ENCODE peak calls at places on chromosomes 12 and 14, in nine cellular contexts. G is left ventricle myocardium inferior, J is heart left ventricle, X is GM12878, R is adrenal gland, K is SJSA1, E is ascending aorta, P is endodermal cell, S is esophagus squamous epithelium. Z is an unnamed sample. For H3K9me3, the result is how much of the 10 kb centered on the place peaks cover.

GRCh38 chr14:46381674-46382073 is 269.9 kb downstream of the RPL10L start:
- DNase-seq in R (no peak), P (no peak), E (no peak), X (no peak), J (no peak), S (no peak), G (no peak), K (no peak), Z (no peak)

GRCh38 chr14:84390010-84390409 is 1139.9 kb upstream of the FLRT2 start:
- DNase-seq in R (no peak), X (no peak), E (no peak), S (no peak), J (no peak), G (no peak), K (no peak), P (no peak), Z (peak)

GRCh38 chr12:77300815-77301214 is 235.4 kb upstream of the E2F7 start:
- DNase-seq in J (no peak), K (no peak), G (no peak), R (no peak), X (no peak), S (no peak), P (no peak), E (no peak), Z (no peak)

GRCh38 chr12:98425859-98426258 is 89.5 kb upstream of the TMPO start:
- DNase-seq in X (no peak), R (no peak), K (no peak), S (no peak), G (no peak), J (no peak), P (no peak), E (no peak), Z (no peak)

GRCh38 chr12:123660328-123660727 is 10.6 kb upstream of the TCTN2 start:
- DNase-seq in R (no peak), G (no peak), K (peak), S (no peak), J (no peak), X (no peak), E (no peak), P (no peak), Z (peak)

GRCh38 chr12:93978553-93978952 is 169.8 kb upstream of the PLXNC1 start:
- DNase-seq in G (no peak), E (no peak), X (no peak), R (peak), K (no peak), J (no peak), S (no peak), P (no peak), Z (no peak)

GRCh38 chr12:44972746-44973421 is 78.0 kb downstream of the DBX2 start:
- DNase-seq in J (no peak), K (no peak), S (no peak), E (no peak), P (peak), X (no peak), R (no peak), G (no peak), Z (no peak)

GRCh38 chr14:95038521-95039250 is 118.6 kb downstream of the DICER1 start:
- DNase-seq in X (no peak), K (no peak), P (no peak), G (no peak), S (no peak), J (no peak), E (no peak), R (no peak), Z (no peak)

GRCh38 chr12:12979151-12979550 is 20.9 kb downstream of the HEBP1 start:
- DNase-seq in G (no peak), X (no peak), R (no peak), J (no peak), P (no peak), S (no peak), K (peak), E (no peak), Z (no peak)

GRCh38 chr14:35515916-35516315 is 18.0 kb upstream of the INSM2 start:
- DNase-seq in K (no peak), S (no peak), J (no peak), E (no peak), R (no peak), G (no peak), P (no peak), X (no peak), Z (no peak)

GRCh38 chr12:88876867-88877266 is 296.6 kb upstream of the KITLG start:
- DNase-seq in J (no peak), X (no peak), K (no peak), E (no peak), S (no peak), G (no peak), P (no peak), R (no peak), Z (no peak)

GRCh38 chr12:103198499-103198898 is 241.0 kb downstream of the ASCL1 start:
- DNase-seq in G (no peak), S (no peak), E (no peak), X (no peak), K (no peak), R (no peak), J (no peak), P (peak), Z (no peak)

GRCh38 chr12:113097716-113098427 is 37.7 kb downstream of the RASAL1 start:
- DNase-seq in G (peak), E (no peak), J (no peak), P (peak), K (no peak), S (no peak), X (no peak), R (peak), Z (no peak)

GRCh38 chr14:68408680-68409079 is 384.2 kb downstream of the ZFP36L1 start:
- DNase-seq in P (no peak), G (no peak), S (no peak), R (no peak), K (no peak), E (no peak), J (no peak), X (no peak), Z (no peak)

GRCh38 chr14:64628940-64629403 is 75.3 kb upstream of the PLEKHG3 start:
- DNase-seq in X (no peak), P (peak), E (no peak), R (peak), K (peak), S (no peak), G (no peak), J (no peak), Z (peak)

GRCh38 chr14:67892466-67893120 is 73.0 kb downstream of the RAD51B start:
- DNase-seq in P (peak), X (no peak), S (no peak), R (no peak), K (no peak), G (no peak), J (no peak), E (no peak), Z (no peak)

GRCh38 chr14:41062826-41063225 is 543.9 kb upstream of the LRFN5 start:
- DNase-seq in P (no peak), J (no peak), K (no peak), G (no peak), X (no peak), S (no peak), R (no peak), E (no peak), Z (no peak)

GRCh38 chr14:104680056-104680805 is 9.2 kb upstream of the INF2 start:
- DNase-seq in P (peak), R (peak), J (peak), S (no peak), E (peak), X (no peak), G (peak), K (peak), Z (no peak)

GRCh38 chr12:5165296-5165970 is 121.8 kb downstream of the KCNA5 start:
- DNase-seq in X (no peak), E (no peak), S (no peak), G (no peak), K (no peak), P (no peak), R (no peak), J (no peak), Z (no peak)

GRCh38 chr12:29320295-29321090 is 60.5 kb downstream of the ERGIC2 start:
- DNase-seq in J (no peak), P (no peak), R (no peak), S (no peak), K (peak), G (no peak), X (no peak), E (no peak), Z (peak)

GRCh38 chr12:57154804-57155434 is 7.5 kb upstream of the LRP1-AS start:
- DNase-seq in R (no peak), K (no peak), S (no peak), X (no peak), J (no peak), G (no peak), E (no peak), P (no peak), Z (no peak)

GRCh38 chr12:57151741-57152407 is 4.5 kb upstream of the LRP1-AS start:
- DNase-seq in X (no peak), J (no peak), P (no peak), S (no peak), K (no peak), G (peak), E (no peak), R (no peak), Z (peak)

GRCh38 chr12:57152408-57153038 is 5.1 kb upstream of the LRP1-AS start:
- DNase-seq in S (no peak), E (peak), J (no peak), P (no peak), K (no peak), X (no peak), R (peak), G (no peak), Z (no peak)

GRCh38 chr12:57154076-57154475 is 6.7 kb upstream of the LRP1-AS start:
- DNase-seq in S (no peak), J (no peak), R (no peak), E (no peak), X (no peak), P (no peak), G (no peak), K (no peak), Z (no peak)

GRCh38 chr12:57153420-57153997 is 6.1 kb upstream of the LRP1-AS start:
- DNase-seq in R (no peak), S (no peak), P (no peak), E (no peak), X (no peak), J (no peak), G (no peak), K (no peak), Z (no peak)
- H3K27ac ChIP-seq in R (peak), S (peak), P (no peak), E (peak), X (no peak), J (peak), G (peak), K (no peak), Z (peak)

DNA sequence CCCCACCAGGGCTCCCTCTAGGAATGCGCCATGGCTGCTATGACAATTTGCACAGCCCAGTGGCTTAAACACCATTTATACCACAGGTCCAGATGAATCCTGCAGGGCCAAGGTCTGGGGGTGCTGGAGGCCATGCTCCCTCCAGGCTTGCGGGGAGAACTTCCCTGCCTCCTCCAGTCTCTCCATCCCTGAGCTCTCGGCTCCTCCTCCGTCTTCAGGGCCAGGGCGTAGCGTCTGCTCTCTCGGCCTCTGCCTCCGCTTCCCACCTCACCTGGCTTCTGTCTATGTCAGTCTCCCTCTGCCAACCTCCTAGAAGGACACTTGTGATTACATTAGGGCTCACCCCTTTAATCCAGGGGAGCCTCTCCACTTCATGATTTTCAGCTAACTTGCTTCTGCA is 401.3 kb downstream of the TMEM121 start:
- DNase-seq in E (no peak), R (no peak), J (no peak), S (no peak), G (no peak), X (no peak), K (no peak), P (no peak), Z (no peak)
- H3K9me3 ChIP-seq in E (under half), R (under half), J (under half), S (under half), G (under half), X (under half), K (under half), P (under half), Z (half or more)

GRCh38 chr12:39712334-39712733 is 92.7 kb upstream of the ABCD2 start:
- DNase-seq in G (no peak), P (no peak), J (no peak), X (no peak), R (no peak), E (no peak), K (no peak), S (no peak), Z (no peak)
- H3K27ac ChIP-seq in G (no peak), P (no peak), J (no peak), X (no peak), R (no peak), E (no peak), K (no peak), S (no peak), Z (no peak)

GRCh38 chr12:133080619-133081407 is at the start of gene ZNF140:
- DNase-seq in G (peak), K (no peak), R (peak), J (peak), X (peak), E (peak), S (peak), P (peak), Z (peak)
- H3K9me3 ChIP-seq in G (half or more), K (under half), R (under half), J (half or more), X (half or more), E (half or more), S (under half), P (half or more), Z (half or more)

GRCh38 chr14:89911018-89911919 is 43.3 kb downstream of the EFCAB11 start:
- DNase-seq in S (no peak), X (no peak), E (no peak), J (no peak), P (peak), G (no peak), K (peak), R (no peak), Z (no peak)

GRCh38 chr14:89909586-89909985 is 44.9 kb downstream of the EFCAB11 start:
- DNase-seq in S (no peak), K (no peak), E (no peak), J (no peak), R (no peak), X (no peak), P (no peak), G (no peak), Z (no peak)

GRCh38 chr14:89912667-89913211 is 41.8 kb downstream of the EFCAB11 start:
- DNase-seq in R (peak), P (no peak), G (no peak), S (no peak), X (no peak), J (no peak), K (peak), E (no peak), Z (peak)

GRCh38 chr14:89908712-89909450 is 45.6 kb downstream of the EFCAB11 start:
- DNase-seq in E (no peak), K (no peak), X (no peak), R (no peak), J (no peak), P (no peak), S (no peak), G (no peak), Z (no peak)

GRCh38 chr14:89910706-89911017 is 43.9 kb downstream of the EFCAB11 start:
- DNase-seq in K (no peak), E (no peak), P (no peak), G (no peak), X (no peak), S (no peak), J (no peak), R (no peak), Z (no peak)
- H3K27ac ChIP-seq in K (peak), E (no peak), P (peak), G (no peak), X (no peak), S (no peak), J (no peak), R (no peak), Z (no peak)